ENCODE peak calls at places on chromosomes 4 and X, in seven cellular contexts. R, C, H, T, S, E and D are unnamed samples.

GRCh38 chr4:24630937-24631336 is 46.6 kb upstream of the DHX15 start:
- DNase-seq in R (no peak), C (no peak), H (no peak), T (peak; percentile 14), S (no peak), E (no peak), D (peak; percentile 63)

GRCh38 chr4:77821775-77822174 is 2.6 kb upstream of the CNOT6L start:
- DNase-seq in R (no peak), C (no peak), H (no peak), T (no peak), S (no peak), E (no peak), D (peak; percentile 47)

GRCh38 chr4:142036795-142037583 is 400.6 kb downstream of the IL15 start:
- DNase-seq in R (no peak), C (peak; percentile 19), H (no peak), T (no peak), S (no peak), E (no peak), D (peak; percentile 46)

GRCh38 chr4:38943355-38943754 is 75.7 kb downstream of the FAM114A1 start:
- DNase-seq in R (no peak), C (no peak), H (peak; percentile 73), T (no peak), S (no peak), E (no peak), D (no peak)

GRCh38 chr4:94459462-94460161 is 7.9 kb downstream of the PDLIM5 start:
- DNase-seq in R (no peak), C (no peak), H (no peak), T (peak; percentile 55), S (no peak), E (no peak), D (no peak)

GRCh38 chr4:41506071-41506470 is 31.9 kb upstream of the LIMCH1 start:
- DNase-seq in R (no peak), C (no peak), H (no peak), T (no peak), S (no peak), E (no peak), D (no peak)

GRCh38 chr4:57020467-57021101 is 41.9 kb downstream of the POLR2B start:
- DNase-seq in R (no peak), C (no peak), H (no peak), T (no peak), S (no peak), E (no peak), D (peak; percentile 93)

GRCh38 chr4:140296335-140296753 is 77.1 kb upstream of the SCOC start:
- DNase-seq in R (no peak), C (peak; percentile 27), H (peak; percentile 31), T (peak; percentile 6), S (no peak), E (no peak), D (peak; percentile 68)

GRCh38 chrX:96924581-96924980 is 40.9 kb downstream of the RPA4 start:
- DNase-seq in R (no peak), C (no peak), H (no peak), T (no peak), S (no peak), E (no peak), D (peak; percentile 70)

GRCh38 chr4:154872198-154872597 is 91.1 kb downstream of the RBM46 start:
- DNase-seq in R (no peak), C (no peak), H (no peak), T (no peak), S (no peak), E (no peak), D (no peak)

GRCh38 chr4:165384608-165385007 is 5.8 kb downstream of the CPE start:
- DNase-seq in R (no peak), C (no peak), H (peak; percentile 66), T (peak; percentile 23), S (no peak), E (no peak), D (peak; percentile 18)

GRCh38 chrX:150219374-150220185 is 143.5 kb upstream of the MAMLD1 start:
- DNase-seq in R (no peak), C (no peak), H (no peak), T (no peak), S (peak; percentile 49), E (no peak), D (no peak)

GRCh38 chr4:152032722-152033131 is 271.9 kb upstream of the GATB start:
- DNase-seq in R (no peak), C (no peak), H (no peak), T (no peak), S (no peak), E (no peak), D (no peak)

GRCh38 chr4:1792832-1793495 is at the start of gene FGFR3:
- DNase-seq in R (peak; percentile 98), C (no peak), H (peak; percentile 99), T (peak; percentile 48), S (peak; percentile 83), E (no peak), D (no peak)

GRCh38 chr4:98993419-98994071 is 2.0 kb upstream of the METAP1 start:
- DNase-seq in R (no peak), C (no peak), H (no peak), T (no peak), S (no peak), E (no peak), D (no peak)

GRCh38 chr4:173153445-173153844 is 15.2 kb upstream of the GALNT7 start:
- DNase-seq in R (no peak), C (no peak), H (no peak), T (no peak), S (no peak), E (no peak), D (no peak)

GRCh38 chrX:47687249-47687648 is 28.3 kb upstream of the UXT start:
- DNase-seq in R (peak; percentile 6), C (no peak), H (no peak), T (no peak), S (no peak), E (no peak), D (no peak)

GRCh38 chr4:46390353-46391058 is 578 bp upstream of the GABRA2 start:
- DNase-seq in R (no peak), C (no peak), H (no peak), T (no peak), S (no peak), E (no peak), D (no peak)

GRCh38 chr4:88178633-88179231 is 20.3 kb upstream of the ABCG2 start:
- DNase-seq in R (no peak), C (no peak), H (no peak), T (no peak), S (no peak), E (no peak), D (no peak)

GRCh38 chrX:46376246-46376885 is 168.9 kb downstream of the ZNF674 start:
- DNase-seq in R (peak; percentile 3), C (peak; percentile 56), H (no peak), T (peak; percentile 57), S (no peak), E (no peak), D (peak; percentile 80)

GRCh38 chrX:103310592-103311400 is at the start of gene BEX2:
- DNase-seq in R (peak; percentile 74), C (peak; percentile 40), H (peak; percentile 89), T (no peak), S (peak; percentile 85), E (no peak), D (peak; percentile 25)

GRCh38 chr4:35525192-35525978 is 718.9 kb downstream of the ARAP2 start:
- DNase-seq in R (no peak), C (no peak), H (no peak), T (no peak), S (peak; percentile 46), E (no peak), D (no peak)

GRCh38 chr4:21726255-21726815 is 222.2 kb downstream of the KCNIP4 start:
- DNase-seq in R (no peak), C (no peak), H (no peak), T (no peak), S (no peak), E (no peak), D (peak; percentile 85)

DNA sequence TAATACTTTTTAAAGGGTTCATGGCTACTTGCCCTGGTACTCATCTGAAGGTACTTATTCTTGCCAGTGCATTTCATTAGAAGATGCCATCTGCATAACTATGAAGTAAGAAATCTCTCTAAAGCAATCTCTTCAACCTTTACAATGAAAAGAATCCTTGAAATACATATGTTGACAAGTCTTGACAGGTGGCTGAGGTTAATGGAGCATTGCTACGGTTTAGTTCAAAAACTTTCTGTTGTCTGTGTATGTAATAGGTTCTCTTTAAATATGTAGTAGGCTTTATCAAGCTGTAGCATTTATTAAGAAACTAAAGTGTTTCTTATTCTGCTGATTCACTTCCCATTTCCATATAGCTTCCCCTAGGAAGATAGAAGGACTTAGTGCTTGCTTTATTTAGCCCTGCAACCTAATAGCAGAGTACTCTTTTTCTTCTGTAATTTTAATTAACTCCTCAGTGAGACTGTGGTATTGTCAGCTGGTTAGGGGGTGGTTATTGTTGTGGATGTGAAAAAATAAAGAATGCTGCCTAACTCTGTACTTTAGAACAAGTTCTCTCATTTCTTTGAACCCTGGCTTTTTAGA is 39.3 kb downstream of the SLAIN2 start:
- DNase-seq in R (no peak), C (no peak), H (no peak), T (no peak), S (no peak), E (no peak), D (no peak)
- TF ChIP-seq POLR2AphosphoS5 in R (no peak), C (no peak), H (no peak), T (no peak), S (no peak), E (no peak), D (no peak)

DNA sequence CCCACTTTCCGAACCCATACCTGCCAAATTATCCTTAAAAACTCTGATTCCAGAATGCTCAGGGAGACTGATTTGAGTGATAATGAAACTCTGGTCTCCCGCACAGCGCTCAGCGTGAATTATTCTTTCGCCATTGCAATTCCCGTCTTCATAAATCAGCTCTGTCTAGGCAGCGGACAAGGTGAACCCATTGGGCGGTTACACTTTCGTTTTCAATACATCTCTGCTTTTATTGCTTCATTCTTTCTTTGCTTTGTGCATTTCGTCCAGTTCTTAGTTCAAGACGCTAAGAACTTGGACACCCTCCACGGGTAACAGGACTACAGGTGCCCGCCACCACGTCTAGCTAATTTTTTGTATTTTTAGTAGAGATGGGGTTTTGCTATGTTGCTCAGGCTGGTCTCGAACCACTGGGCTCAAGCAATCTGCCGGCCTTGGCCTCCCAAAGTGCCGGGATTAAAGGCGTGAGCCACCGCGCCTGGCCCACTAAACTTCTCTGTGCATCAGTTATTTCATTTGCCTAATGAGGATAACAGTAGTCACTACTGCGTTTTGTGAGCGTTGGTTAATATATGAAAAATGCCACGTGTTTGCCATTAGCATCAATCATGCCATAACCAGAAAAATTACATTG is 930 bp upstream of the PGK1 start:
- DNase-seq in R (no peak), C (no peak), H (no peak), T (no peak), S (no peak), E (no peak), D (no peak)
- H3K9ac ChIP-seq in R (peak overlapping the region; percentile 62), C (peak overlapping the region; percentile 50), H (peak overlapping the region; percentile 58), T (no peak overlapping the region), S (no peak overlapping the region), E (peak overlapping the region; percentile 65), D (peak overlapping the region; percentile 59)

GRCh38 chr4:6811165-6811564 is 28.6 kb downstream of the KIAA0232 start:
- DNase-seq in R (no peak), C (no peak), H (no peak), T (no peak), S (no peak), E (no peak), D (no peak)
- H3K4me1 ChIP-seq in R (peaks cover 35% of the 10 kb centered on the region), C (peaks cover 2% of the 10 kb centered on the region), H (peaks cover 12% of the 10 kb centered on the region), T (peaks cover 23% of the 10 kb centered on the region), S (no peaks in the 10 kb centered on the region), E (no peaks in the 10 kb centered on the region), D (peaks cover 14% of the 10 kb centered on the region)

DNA sequence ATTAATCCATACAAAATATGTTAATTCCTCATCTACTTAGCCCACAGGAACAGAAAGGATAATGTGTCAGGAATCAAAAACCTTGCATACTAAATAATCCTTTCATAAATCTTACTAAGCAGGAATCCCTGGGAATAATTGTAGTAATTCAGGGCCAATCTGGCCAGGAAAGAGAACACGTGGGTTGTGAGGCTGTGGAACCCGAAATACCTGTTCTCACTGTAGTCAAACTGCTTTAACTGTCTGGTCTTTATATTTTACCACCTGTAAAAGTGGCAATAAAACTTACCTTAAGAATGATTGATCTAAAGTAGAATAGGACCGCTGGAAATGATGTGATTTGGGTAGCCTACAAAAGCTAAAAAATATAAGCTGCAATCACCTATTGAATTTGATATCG is 1620.9 kb downstream of the STIM2 start:
- DNase-seq in R (no peak), C (no peak), H (no peak), T (no peak), S (no peak), E (no peak), D (no peak)
- TF ChIP-seq POLR2AphosphoS5 in R (no peak), C (no peak), H (no peak), T (no peak), S (no peak), E (no peak), D (no peak)